ENCODE peak calls at places on chromosomes 5 and 9, in eight cellular contexts. P is stimulated activated CD4-positive, alpha-beta T cell treated with anti-CD3 and anti-CD28 coated beads, Interleukin-12 subunit alpha, Interleukin-12 subunit beta, amount 100 ng/mL, for 48 hours; O is activated naive CD4-positive, alpha-beta T cell; D is astrocyte of the spinal cord; G is pancreas; M is stimulated activated CD8-positive, alpha-beta memory T cell treated with anti-CD3 and anti-CD28 coated beads, Interleukin-7, amount 100 ng/mL, for 48 hours; W is left lobe of liver; F is T-helper 17 cell. S is an unnamed sample.

GRCh38 chr5:64784451-64785025 is 15.8 kb downstream of the CWC27 start:
- DNase-seq in D (peak; percentile 82), O (peak; percentile 23), F (peak; percentile 43), W (peak; percentile 55), P (peak; percentile 76), M (peak; percentile 47), G (peak; percentile 43), S (peak; percentile 66)

GRCh38 chr9:132863096-132863495 is 15.0 kb downstream of the AK8 start:
- DNase-seq in D (no peak), P (no peak), M (no peak), G (no peak), W (no peak), O (no peak), F (no peak), S (no peak)

GRCh38 chr5:32027093-32027716 is 146.9 kb downstream of the GOLPH3 start:
- DNase-seq in P (no peak), M (no peak), D (no peak), O (no peak), W (no peak), F (no peak), G (no peak), S (no peak)

GRCh38 chr5:169549453-169549852 is 34.1 kb upstream of the SPDL1 start:
- DNase-seq in W (no peak), D (no peak), F (no peak), P (no peak), M (no peak), G (no peak), O (no peak), S (no peak)

GRCh38 chr5:131441184-131441583 is 177.3 kb downstream of the CDC42SE2 start:
- DNase-seq in D (no peak), W (no peak), P (no peak), F (no peak), O (no peak), G (no peak), M (no peak), S (no peak)

GRCh38 chr5:28855631-28856030 is 1817.2 kb upstream of the CDH9 start:
- DNase-seq in D (peak; percentile 3), O (no peak), G (no peak), W (no peak), P (no peak), M (no peak), F (no peak), S (no peak)

GRCh38 chr5:34008721-34009120 is 871 bp upstream of the AMACR start:
- DNase-seq in M (no peak), G (no peak), D (no peak), O (no peak), F (no peak), P (no peak), W (no peak), S (no peak)

GRCh38 chr9:133787749-133788015 is 49.5 kb upstream of the SARDH start:
- DNase-seq in O (no peak), W (no peak), P (no peak), F (no peak), D (peak; percentile 36), M (no peak), G (no peak), S (no peak)

GRCh38 chr5:173888473-173889135 is 455 bp downstream of the CPEB4 start:
- DNase-seq in P (no peak), G (peak; percentile 25), W (no peak), O (no peak), M (no peak), F (no peak), D (no peak), S (no peak)

GRCh38 chr5:150783422-150783928 is 4.9 kb downstream of the SMIM3 start:
- DNase-seq in F (no peak), W (no peak), M (peak; percentile 59), D (peak; percentile 94), P (peak; percentile 50), G (peak; percentile 73), O (no peak), S (peak; percentile 75)

GRCh38 chr5:55917402-55918096 is 66.4 kb downstream of the IL31RA start:
- DNase-seq in P (no peak), W (no peak), G (no peak), F (no peak), D (no peak), M (no peak), O (no peak), S (no peak)

GRCh38 chr5:135534609-135535419 is 950 bp downstream of the NEUROG1 start:
- DNase-seq in O (no peak), P (no peak), D (no peak), W (no peak), G (no peak), F (no peak), M (no peak), S (no peak)

GRCh38 chr5:67346611-67347010 is 150.0 kb upstream of the CD180 start:
- DNase-seq in G (no peak), O (no peak), M (no peak), D (no peak), P (no peak), W (no peak), F (no peak), S (no peak)

GRCh38 chr9:37663926-37664325 is 13.2 kb downstream of the FRMPD1 start:
- DNase-seq in M (no peak), G (no peak), D (no peak), W (no peak), O (no peak), P (no peak), F (no peak), S (no peak)

GRCh38 chr9:32866292-32866691 is 83.0 kb downstream of the TMEM215 start:
- DNase-seq in D (no peak), O (no peak), G (no peak), W (no peak), P (no peak), M (peak; percentile 11), F (no peak), S (no peak)

GRCh38 chr9:4572184-4572826 is 82.0 kb downstream of the SLC1A1 start:
- DNase-seq in W (no peak), O (no peak), M (no peak), D (no peak), P (no peak), G (no peak), F (no peak), S (no peak)

GRCh38 chr9:32550046-32550608 is 2.0 kb upstream of the SMIM27 start:
- DNase-seq in G (no peak), M (no peak), O (no peak), F (no peak), D (peak; percentile 45), P (no peak), W (no peak), S (peak; percentile 14)

GRCh38 chr5:178090856-178091255 is 22.5 kb upstream of the N4BP3 start:
- DNase-seq in G (no peak), D (no peak), O (no peak), P (no peak), W (no peak), F (no peak), M (no peak), S (no peak)

GRCh38 chr9:91884746-91885687 is 65.0 kb downstream of the ROR2 start:
- DNase-seq in W (no peak), P (no peak), M (no peak), O (no peak), G (no peak), D (no peak), F (no peak), S (no peak)

GRCh38 chr9:70778568-70778967 is 342.9 kb downstream of the TRPM3 start:
- DNase-seq in M (no peak), P (no peak), F (no peak), O (no peak), G (no peak), D (no peak), W (no peak), S (no peak)

GRCh38 chr5:16936150-16937022 is at the start of gene MYO10:
- DNase-seq in M (peak; percentile 24), O (peak; percentile 20), P (peak; percentile 60), W (peak; percentile 82), G (peak; percentile 73), D (peak; percentile 79), F (peak; percentile 15), S (peak; percentile 72)

GRCh38 chr5:142871056-142871879 is 101.1 kb downstream of the ARHGAP26 start:
- DNase-seq in D (no peak), W (peak; percentile 39), G (peak; percentile 40), P (no peak), O (no peak), M (no peak), F (no peak), S (peak; percentile 87)

GRCh38 chr5:396715-397032 is 46.3 kb upstream of the EXOC3 start:
- DNase-seq in D (no peak), M (no peak), O (no peak), G (no peak), F (no peak), W (no peak), P (no peak), S (no peak)

GRCh38 chr9:95753762-95754465 is 121.6 kb upstream of the ERCC6L2 start:
- DNase-seq in G (no peak), D (no peak), P (no peak), M (no peak), W (no peak), O (no peak), F (no peak), S (no peak)

GRCh38 chr9:37324261-37324683 is 98.2 kb upstream of the GRHPR start:
- DNase-seq in M (no peak), W (no peak), P (no peak), D (peak; percentile 33), G (no peak), F (no peak), O (no peak), S (no peak)

GRCh38 chr5:84131372-84131771 is 253.3 kb downstream of the EDIL3 start:
- DNase-seq in G (no peak), F (no peak), P (no peak), D (no peak), M (no peak), O (no peak), W (no peak), S (no peak)

GRCh38 chr5:39076757-39077475 is 2.7 kb upstream of the RICTOR start:
- DNase-seq in P (no peak), F (no peak), M (no peak), D (peak; percentile 36), W (no peak), G (no peak), O (no peak), S (no peak)

S was measured in thyroid gland.